ENCODE peak calls at places on chromosomes 5 and 9, in four cellular contexts. K is pancreas, B is cardiac muscle cell, L is SJCRH30. S is an unnamed sample.

GRCh38 chr9:92563701-92564100 is 27.9 kb upstream of the ECM2 start:
- DNase-seq in K (no peak), B (no peak), L (no peak), S (no peak)

GRCh38 chr9:98875536-98875935 is 68.1 kb downstream of the GALNT12 start:
- DNase-seq in K (no peak), B (no peak), L (no peak), S (no peak)

GRCh38 chr5:76724871-76725270 is 8.9 kb downstream of the F2R start:
- DNase-seq in K (no peak), B (no peak), L (no peak), S (no peak)

GRCh38 chr9:121721770-121722169 is 70.3 kb downstream of the DAB2IP start:
- DNase-seq in K (no peak), B (no peak), L (peak; percentile 52), S (no peak)

GRCh38 chr9:10396641-10397040 is 216.2 kb downstream of the PTPRD start:
- DNase-seq in K (no peak), B (no peak), L (no peak), S (no peak)

GRCh38 chr9:137971477-137972138 is 94.0 kb downstream of the CACNA1B start:
- DNase-seq in K (no peak), B (no peak), L (no peak), S (no peak)

GRCh38 chr9:14348241-14349140 is 34.5 kb upstream of the NFIB start:
- DNase-seq in K (no peak), B (no peak), L (no peak), S (no peak)

GRCh38 chr9:80648336-80648735 is 1041.0 kb downstream of the TLE1 start:
- DNase-seq in K (no peak), B (no peak), L (peak; percentile 22), S (no peak)

GRCh38 chr9:136610426-136610825 is 52.3 kb upstream of the EGFL7 start:
- DNase-seq in K (no peak), B (no peak), L (no peak), S (no peak)

GRCh38 chr5:92760550-92760949 is 820.5 kb downstream of the NR2F1-AS1 start:
- DNase-seq in K (no peak), B (no peak), L (no peak), S (no peak)

GRCh38 chr9:73753171-73753570 is 601.5 kb downstream of the ANXA1 start:
- DNase-seq in K (no peak), B (no peak), L (no peak), S (no peak)

GRCh38 chr5:3389471-3390026 is 206.1 kb upstream of the IRX1 start:
- DNase-seq in K (no peak), B (no peak), L (no peak), S (no peak)

GRCh38 chr5:90264930-90265857 is 144.4 kb downstream of the CETN3 start:
- DNase-seq in K (peak; percentile 22), B (peak; percentile 70), L (peak; percentile 67), S (no peak)

GRCh38 chr5:156893517-156893916 is 43.4 kb downstream of the PPP1R2B start:
- DNase-seq in K (no peak), B (no peak), L (no peak), S (no peak)

GRCh38 chr9:135243201-135244190 is 156.0 kb downstream of the OLFM1 start:
- DNase-seq in K (peak; percentile 40), B (no peak), L (no peak), S (no peak)

GRCh38 chr5:32103521-32103920 is 70.6 kb downstream of the GOLPH3 start:
- DNase-seq in K (no peak), B (no peak), L (no peak), S (no peak)

GRCh38 chr5:178334856-178335255 is 102.3 kb upstream of the PHYKPL start:
- DNase-seq in K (no peak), B (no peak), L (no peak), S (no peak)

GRCh38 chr5:77771452-77771851 is 4.7 kb downstream of the TBCA start:
- DNase-seq in K (no peak), B (no peak), L (no peak), S (no peak)

GRCh38 chr5:16713386-16713928 is 96.7 kb upstream of the RETREG1 start:
- DNase-seq in K (no peak), B (peak; percentile 43), L (no peak), S (peak; percentile 51)

GRCh38 chr5:28415791-28416443 is 1377.5 kb upstream of the CDH9 start:
- DNase-seq in K (no peak), B (no peak), L (no peak), S (no peak)

GRCh38 chr5:59758566-59758965 is 135.0 kb downstream of the PDE4D start:
- DNase-seq in K (no peak), B (no peak), L (no peak), S (no peak)

GRCh38 chr5:31122998-31123950 is 70.2 kb upstream of the CDH6 start:
- DNase-seq in K (no peak), B (no peak), L (no peak), S (no peak)

GRCh38 chr5:57725628-57726504 is 243.3 kb upstream of the ACTBL2 start:
- DNase-seq in K (no peak), B (no peak), L (no peak), S (no peak)

GRCh38 chr9:3898371-3899218 is 372.8 kb upstream of the RFX3 start:
- DNase-seq in K (no peak), B (peak; percentile 5), L (no peak), S (no peak)

GRCh38 chr5:137269886-137270285 is 229.2 kb downstream of the SPOCK1 start:
- DNase-seq in K (no peak), B (peak; percentile 78), L (no peak), S (no peak)

GRCh38 chr5:132389453-132390286 is 20.2 kb downstream of the SLC22A5 start:
- DNase-seq in K (no peak), B (no peak), L (peak; percentile 71), S (no peak)

GRCh38 chr5:159061186-159061796 is 38.4 kb downstream of the EBF1 start:
- DNase-seq in K (no peak), B (no peak), L (peak; percentile 85), S (no peak)

GRCh38 chr5:68803881-68804319 is 289.9 kb upstream of the SLC30A5 start:
- DNase-seq in K (no peak), B (no peak), L (no peak), S (no peak)

GRCh38 chr5:68802430-68802829 is 291.4 kb upstream of the SLC30A5 start:
- DNase-seq in K (no peak), B (no peak), L (no peak), S (no peak)

GRCh38 chr5:68798877-68799276 is 294.9 kb upstream of the SLC30A5 start:
- DNase-seq in K (no peak), B (no peak), L (no peak), S (peak; percentile 11)

GRCh38 chr5:68805427-68805826 is 288.4 kb upstream of the SLC30A5 start:
- DNase-seq in K (no peak), B (no peak), L (no peak), S (no peak)

DNA sequence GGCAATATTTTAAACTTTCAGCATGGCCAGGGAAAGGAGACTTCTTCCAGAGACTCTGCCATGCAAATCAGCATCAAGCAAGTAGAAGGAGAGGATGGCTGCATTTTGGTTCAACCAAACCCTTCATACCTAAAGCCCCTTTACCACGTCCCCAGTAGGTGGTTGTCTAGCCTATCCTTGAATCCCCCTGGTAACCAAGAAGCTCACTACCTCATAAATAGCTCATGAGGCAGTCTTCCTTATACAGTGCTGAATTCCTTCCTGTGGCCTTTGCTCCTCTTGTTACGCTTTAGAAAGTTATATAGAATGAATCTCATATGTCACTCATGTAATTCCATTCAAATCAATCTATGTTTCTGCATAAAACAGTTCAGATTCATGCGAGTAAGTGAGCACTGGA is 289.5 kb upstream of the SLC30A5 start:
- DNase-seq in K (no peak), B (no peak), L (no peak), S (no peak)
- H3K27ac ChIP-seq in K (no peak overlapping the region), B (no peak overlapping the region), L (no peak overlapping the region), S (no peak overlapping the region)

GRCh38 chr5:427415-428087 is 15.4 kb upstream of the EXOC3 start:
- DNase-seq in K (no peak), B (no peak), L (no peak), S (no peak)

GRCh38 chr5:430214-430925 is 12.6 kb upstream of the EXOC3 start:
- DNase-seq in K (no peak), B (no peak), L (no peak), S (no peak)

GRCh38 chr5:429453-430188 is 13.4 kb upstream of the EXOC3 start:
- DNase-seq in K (no peak), B (no peak), L (no peak), S (no peak)

GRCh38 chr5:428219-428618 is 14.8 kb upstream of the EXOC3 start:
- DNase-seq in K (no peak), B (no peak), L (no peak), S (no peak)

GRCh38 chr5:428754-429452 is 14.1 kb upstream of the EXOC3 start:
- DNase-seq in K (no peak), B (no peak), L (no peak), S (no peak)
- H3K27ac ChIP-seq in K (no peak overlapping the region), B (no peak overlapping the region), L (no peak overlapping the region), S (no peak overlapping the region)

DNA sequence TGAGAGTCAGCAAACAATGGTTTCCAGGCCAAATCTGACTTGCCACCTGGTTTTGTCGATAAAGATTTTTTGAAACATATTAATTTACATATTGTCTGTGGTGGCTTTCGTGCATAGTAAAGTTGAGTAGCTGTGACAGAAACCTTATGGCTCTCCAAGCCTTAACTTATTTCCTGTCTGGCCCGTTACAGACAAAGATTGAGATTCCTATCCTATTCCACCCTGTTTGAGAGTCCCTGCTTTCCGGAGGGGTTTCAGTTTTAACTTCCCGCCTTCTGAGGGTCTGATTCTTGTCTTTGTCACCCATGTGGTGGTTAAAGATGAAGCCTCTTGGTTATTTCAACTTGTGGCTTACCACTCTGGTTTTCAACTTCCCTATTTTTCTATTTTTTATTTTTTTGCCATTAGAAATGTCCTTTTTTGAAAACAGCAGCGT is 11.4 kb downstream of the OTULIN start:
- DNase-seq in K (no peak), B (no peak), L (no peak), S (no peak)
- H3K27ac ChIP-seq in K (no peak overlapping the region), B (no peak overlapping the region), L (no peak overlapping the region), S (no peak overlapping the region)

GRCh38 chr9:97567894-97568202 is 65.3 kb downstream of the TSTD2 start:
- DNase-seq in K (no peak), B (no peak), L (no peak), S (no peak)
- H3K27ac ChIP-seq in K (no peak overlapping the region), B (no peak overlapping the region), L (no peak overlapping the region), S (no peak overlapping the region)